ENCODE peak calls at places on chromosome 18, in ten cellular contexts. D is stimulated activated CD4-positive, alpha-beta T cell treated with anti-CD3 and anti-CD28 coated beads, Interleukin-15, amount 100 ng/mL, for 24 hours; O is activated effector memory CD4-positive, alpha-beta T cell treated with anti-CD3 and anti-CD28 coated beads, Interleukin-2, amount 50 U/mL, for 16 hours; R is sigmoid colon; H is AG08396; V is activated CD4-positive, CD25-positive, alpha-beta regulatory T cell treated with anti-CD3 and anti-CD28 coated beads, Interleukin-2, amount 50 U/mL, for 16 hours; G is KG1; T is dermis blood vessel endothelial cell; Z is tibial nerve; K is WTC11. B is an unnamed sample.

GRCh38 chr18:12989397-12990127 is 1.6 kb upstream of the CEP192 start:
- DNase-seq in D (no peak), O (no peak), R (no peak), H (no peak), V (no peak), G (no peak), T (no peak), Z (no peak), K (no peak), B (no peak)

GRCh38 chr18:60322591-60322990 is 50.0 kb downstream of the MC4R start:
- DNase-seq in D (no peak), O (no peak), R (no peak), H (no peak), V (no peak), G (no peak), T (no peak), Z (no peak), K (no peak), B (no peak)

GRCh38 chr18:23131693-23132319 is 3.5 kb upstream of the CABLES1 start:
- DNase-seq in D (peak; percentile 67), O (peak; percentile 76), R (peak; percentile 78), H (peak; percentile 74), V (peak; percentile 60), G (peak; percentile 47), T (peak; percentile 93), Z (peak; percentile 96), K (peak; percentile 44), B (peak; percentile 85)

GRCh38 chr18:62979172-62979571 is 263.8 kb downstream of the PHLPP1 start:
- DNase-seq in D (no peak), O (no peak), R (no peak), H (peak; percentile 91), V (no peak), G (no peak), T (no peak), Z (peak; percentile 34), K (no peak), B (peak; percentile 90)

GRCh38 chr18:63828120-63828519 is 52.9 kb downstream of the SERPINB7 start:
- DNase-seq in D (no peak), O (no peak), R (no peak), H (no peak), V (no peak), G (no peak), T (no peak), Z (no peak), K (no peak), B (no peak)

GRCh38 chr18:69956655-69957054 is 9.0 kb upstream of the CD226 start:
- DNase-seq in D (no peak), O (peak; percentile 76), R (no peak), H (no peak), V (no peak), G (no peak), T (no peak), Z (no peak), K (no peak), B (no peak)

GRCh38 chr18:68564961-68565360 is 149.9 kb downstream of the TMX3 start:
- DNase-seq in D (no peak), O (no peak), R (no peak), H (no peak), V (no peak), G (no peak), T (no peak), Z (no peak), K (no peak), B (peak; percentile 82)

GRCh38 chr18:46174317-46175039 is 70.3 kb downstream of the HAUS1 start:
- DNase-seq in D (peak; percentile 70), O (peak; percentile 81), R (no peak), H (peak; percentile 52), V (no peak), G (no peak), T (peak; percentile 59), Z (no peak), K (peak; percentile 53), B (peak; percentile 39)

B was measured in fibroblast of mammary gland.